ENCODE peak calls at places on chromosome 9, in eight cellular contexts. G is heart left ventricle; B is cardiac muscle cell; I is CD8-positive, alpha-beta memory T cell; K is mesenchymal stem cell; A is fibroblast of lung; O is upper lobe of right lung; U is lung. Z is an unnamed sample. For H3K9me3, the result is how much of the 10 kb centered on the place peaks cover.

GRCh38 chr9:99822596-99823391 is 1.1 kb downstream of the NR4A3 start:
- DNase-seq in I (peak), B (peak), O (peak), K (peak), A (peak), G (peak), U (peak), Z (peak)

GRCh38 chr9:16516887-16517286 is 353.6 kb downstream of the BNC2 start:
- DNase-seq in I (no peak), A (peak), O (no peak), U (no peak), K (peak), G (no peak), B (peak), Z (no peak)

GRCh38 chr9:133149130-133150015 is 14.3 kb downstream of the GBGT1 start:
- DNase-seq in K (peak), A (peak), B (peak), G (peak), U (peak), I (peak), O (peak), Z (peak)

GRCh38 chr9:81601639-81602623 is 87.4 kb downstream of the TLE1 start:
- DNase-seq in A (peak), I (no peak), B (peak), K (peak), O (no peak), U (no peak), G (no peak), Z (no peak)

GRCh38 chr9:1721219-1721618 is 293.9 kb upstream of the SMARCA2 start:
- DNase-seq in I (no peak), B (no peak), A (no peak), O (no peak), G (no peak), K (no peak), U (no peak), Z (no peak)

GRCh38 chr9:110543631-110544051 is 35.9 kb downstream of the SVEP1 start:
- DNase-seq in K (peak), G (peak), O (no peak), I (no peak), B (peak), U (no peak), A (peak), Z (no peak)

GRCh38 chr9:74760031-74760700 is 127.6 kb downstream of the TRPM6 start:
- DNase-seq in U (no peak), G (no peak), I (no peak), K (peak), O (no peak), B (peak), A (peak), Z (no peak)

GRCh38 chr9:132472199-132472598 is 62.2 kb downstream of the CFAP77 start:
- DNase-seq in K (no peak), A (no peak), O (no peak), I (no peak), G (no peak), U (no peak), B (no peak), Z (no peak)

GRCh38 chr9:129626079-129626943 is at the start of gene NTMT1:
- DNase-seq in O (peak), G (peak), A (peak), U (peak), I (peak), B (peak), K (peak), Z (peak)

GRCh38 chr9:121771418-121771817 is 120.0 kb downstream of the DAB2IP start:
- DNase-seq in I (no peak), B (no peak), O (peak), U (no peak), G (no peak), K (peak), A (peak), Z (no peak)

GRCh38 chr9:112110773-112111106 is 64.4 kb downstream of the SUSD1 start:
- DNase-seq in G (no peak), O (no peak), U (no peak), B (no peak), I (no peak), K (no peak), A (no peak), Z (no peak)

GRCh38 chr9:123411636-123412035 is 55.6 kb downstream of the CRB2 start:
- DNase-seq in G (no peak), K (no peak), A (no peak), I (no peak), O (no peak), U (no peak), B (no peak), Z (no peak)

GRCh38 chr9:112774006-112774996 is 23.7 kb downstream of the SNX30 start:
- DNase-seq in A (peak), B (peak), U (no peak), I (no peak), O (no peak), G (no peak), K (no peak), Z (no peak)

GRCh38 chr9:128102861-128103588 is 24.5 kb downstream of the PTGES2 start:
- DNase-seq in K (no peak), G (no peak), B (no peak), U (no peak), O (no peak), A (no peak), I (no peak), Z (no peak)

GRCh38 chr9:79425840-79426239 is 145.9 kb upstream of the TLE4 start:
- DNase-seq in O (no peak), B (no peak), K (no peak), U (no peak), A (no peak), G (no peak), I (no peak), Z (no peak)
- H3K9me3 ChIP-seq in O (under half), B (under half), K (under half), U (under half), A (under half), G (under half), I (under half), Z (under half)

DNA sequence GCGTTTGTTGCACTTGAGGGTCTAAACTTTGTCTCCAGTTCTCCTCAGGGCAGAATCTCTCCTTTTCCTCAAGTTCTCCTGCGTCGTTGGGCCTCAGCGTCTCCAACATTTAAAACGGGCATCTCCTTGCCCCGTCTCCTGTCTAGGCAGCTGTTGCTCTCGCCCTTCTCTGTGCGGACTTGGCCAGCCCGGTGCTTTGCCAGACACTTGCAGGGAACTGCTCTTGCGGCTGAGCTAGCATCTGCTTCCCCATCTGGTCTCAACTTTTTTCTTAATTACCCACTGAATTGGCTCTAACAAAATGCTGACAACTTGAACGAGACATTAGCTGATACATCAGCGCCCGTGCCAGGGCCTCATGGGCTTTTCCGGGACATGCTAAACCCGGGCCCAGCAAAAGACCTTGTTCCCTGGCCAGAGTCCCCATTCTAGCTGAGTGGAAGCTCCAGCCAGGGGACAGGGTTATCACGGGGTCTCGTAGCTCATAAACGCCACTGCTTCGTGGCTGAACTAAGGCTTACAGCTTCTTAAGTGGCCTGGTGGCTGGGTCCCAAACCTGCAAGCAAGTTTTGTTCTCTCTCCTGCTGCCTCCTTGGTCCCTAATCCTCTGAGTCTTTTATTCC is 25.2 kb downstream of the ZNF618 start:
- DNase-seq in B (no peak), O (no peak), K (no peak), U (peak), I (no peak), A (no peak), G (no peak), Z (no peak)
- H3K9me3 ChIP-seq in B (under half), O (under half), K (under half), U (under half), I (under half), A (under half), G (under half), Z (under half)

DNA sequence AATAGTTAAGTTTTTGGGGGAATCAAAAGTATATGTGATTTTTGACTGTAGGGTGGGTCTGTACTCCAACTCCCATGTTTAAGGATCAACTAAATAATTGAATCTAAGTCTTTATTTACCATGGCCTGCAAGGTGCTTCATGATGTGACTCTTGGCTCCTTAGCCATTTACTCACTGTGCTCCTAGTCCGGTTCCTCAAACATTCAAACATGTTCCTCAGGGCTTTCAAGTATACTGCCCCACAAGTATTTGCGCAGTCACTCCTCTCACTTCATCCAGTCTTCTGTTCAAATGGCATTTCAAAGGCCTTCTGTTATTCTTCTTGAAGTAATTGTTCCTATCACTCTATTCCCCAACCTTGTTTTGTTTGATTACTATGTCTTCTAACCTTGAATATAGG is 16.4 kb downstream of the SMC2 start:
- DNase-seq in O (no peak), A (no peak), K (no peak), B (no peak), U (no peak), G (no peak), I (no peak), Z (no peak)
- H3K9me3 ChIP-seq in O (under half), A (under half), K (under half), B (under half), U (under half), G (under half), I (under half), Z (under half)

GRCh38 chr9:23801523-23801922 is 24.5 kb downstream of the ELAVL2 start:
- DNase-seq in A (no peak), K (no peak), I (no peak), B (no peak), O (no peak), G (no peak), U (no peak), Z (no peak)
- H3K9me3 ChIP-seq in A (under half), K (under half), I (under half), B (under half), O (under half), G (under half), U (under half), Z (under half)

GRCh38 chr9:90309809-90310522 is 332.7 kb downstream of the DIRAS2 start:
- DNase-seq in G (no peak), O (no peak), U (no peak), K (no peak), B (no peak), I (no peak), A (no peak), Z (no peak)

GRCh38 chr9:90303653-90304052 is 339.0 kb downstream of the DIRAS2 start:
- DNase-seq in K (no peak), G (no peak), U (no peak), O (no peak), I (no peak), A (no peak), B (no peak), Z (no peak)

GRCh38 chr9:90307177-90307833 is 335.3 kb downstream of the DIRAS2 start:
- DNase-seq in K (no peak), G (no peak), O (no peak), B (peak), I (no peak), A (peak), U (no peak), Z (no peak)

GRCh38 chr9:90308746-90309145 is 333.9 kb downstream of the DIRAS2 start:
- DNase-seq in U (no peak), I (no peak), G (no peak), A (no peak), B (no peak), K (no peak), O (no peak), Z (no peak)

DNA sequence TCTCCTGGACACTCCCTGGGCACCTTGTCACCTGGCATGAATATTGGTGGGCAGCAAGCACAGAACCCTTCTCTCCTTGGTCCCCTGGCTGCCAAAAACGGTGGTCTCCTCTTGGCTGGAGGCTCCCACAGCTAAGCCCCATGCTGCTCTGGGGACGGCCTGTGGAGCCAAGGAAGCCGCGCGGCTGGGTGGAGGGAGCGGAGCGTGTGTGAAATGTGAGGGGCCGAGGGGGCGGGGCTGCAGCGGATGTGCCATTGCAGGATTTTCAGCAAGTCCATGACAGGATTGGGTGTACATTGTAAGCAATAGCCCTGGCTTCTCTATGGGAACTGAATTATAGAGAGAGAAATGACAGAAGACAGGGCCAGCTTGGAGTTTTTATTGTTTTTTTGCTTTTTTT is 336.5 kb downstream of the DIRAS2 start:
- DNase-seq in G (no peak), K (no peak), I (no peak), O (no peak), B (no peak), A (no peak), U (no peak), Z (no peak)
- H3K9me3 ChIP-seq in G (under half), K (under half), I (under half), O (under half), B (under half), A (under half), U (under half), Z (under half)

Z was measured in T-helper 17 cell.